ENCODE peak calls at places on chromosomes 11 and 22, in seven cellular contexts. C is lower leg skin, F is transverse colon, R is B cell, N is MM.1S, I is neural crest cell, A is A549. O is an unnamed sample.

GRCh38 chr11:113553235-113553634 is 78.0 kb upstream of the DRD2 start:
- DNase-seq in C (no peak), F (no peak), R (no peak), N (no peak), I (no peak), A (no peak), O (no peak)

GRCh38 chr11:1570896-1571759 is 943 bp downstream of the DUSP8 start:
- DNase-seq in C (no peak), F (no peak), R (peak), N (no peak), I (no peak), A (no peak), O (peak)

GRCh38 chr22:50260801-50261614 is 475 bp downstream of the MAPK12 start:
- DNase-seq in C (no peak), F (no peak), R (peak), N (peak), I (no peak), A (no peak), O (no peak)

GRCh38 chr11:126485986-126486635 is 130.6 kb downstream of the ST3GAL4 start:
- DNase-seq in C (no peak), F (no peak), R (no peak), N (no peak), I (no peak), A (no peak), O (no peak)

GRCh38 chr11:103566116-103566515 is 456.9 kb downstream of the DYNC2H1 start:
- DNase-seq in C (no peak), F (no peak), R (no peak), N (no peak), I (no peak), A (no peak), O (no peak)

GRCh38 chr11:130672911-130673310 is 224.5 kb downstream of the ADAMTS15 start:
- DNase-seq in C (no peak), F (no peak), R (no peak), N (no peak), I (no peak), A (no peak), O (no peak)

GRCh38 chr11:113104390-113105251 is 143.4 kb downstream of the NCAM1 start:
- DNase-seq in C (no peak), F (no peak), R (no peak), N (no peak), I (no peak), A (no peak), O (no peak)

GRCh38 chr11:119352857-119353260 is 6.4 kb upstream of the MFRP start:
- DNase-seq in C (no peak), F (no peak), R (no peak), N (no peak), I (no peak), A (no peak), O (no peak)

GRCh38 chr11:23959466-23959865 is 537.4 kb upstream of the LUZP2 start:
- DNase-seq in C (no peak), F (no peak), R (no peak), N (no peak), I (no peak), A (no peak), O (no peak)

GRCh38 chr11:2802389-2803185 is 83.0 kb downstream of the CDKN1C start:
- DNase-seq in C (peak), F (peak), R (no peak), N (no peak), I (no peak), A (no peak), O (peak)

GRCh38 chr11:74453373-74453975 is 13.9 kb downstream of the KCNE3 start:
- DNase-seq in C (peak), F (peak), R (peak), N (peak), I (peak), A (peak), O (peak)

GRCh38 chr11:44788536-44789227 is 61.9 kb downstream of the TSPAN18 start:
- DNase-seq in C (no peak), F (no peak), R (no peak), N (no peak), I (no peak), A (no peak), O (no peak)

GRCh38 chr22:20084547-20085413 is 4.7 kb downstream of the DGCR8 start:
- DNase-seq in C (no peak), F (no peak), R (no peak), N (no peak), I (peak), A (peak), O (no peak)

GRCh38 chr11:130201026-130201425 is 41.4 kb downstream of the ST14 start:
- DNase-seq in C (no peak), F (no peak), R (no peak), N (no peak), I (no peak), A (no peak), O (no peak)

GRCh38 chr11:70376621-70377020 is 21.7 kb upstream of the CTTN start:
- DNase-seq in C (peak), F (no peak), R (no peak), N (no peak), I (no peak), A (no peak), O (no peak)

GRCh38 chr22:37244114-37244921 is at the start of gene RAC2:
- DNase-seq in C (peak), F (peak), R (peak), N (peak), I (no peak), A (no peak), O (peak)

GRCh38 chr11:93034031-93034430 is 64.6 kb downstream of the MTNR1B start:
- DNase-seq in C (no peak), F (no peak), R (no peak), N (no peak), I (no peak), A (no peak), O (no peak)

GRCh38 chr22:25623310-25623734 is 58.8 kb downstream of the GRK3 start:
- DNase-seq in C (no peak), F (no peak), R (no peak), N (no peak), I (no peak), A (no peak), O (no peak)

GRCh38 chr11:105151936-105152554 is 12.5 kb upstream of the CARD18 start:
- DNase-seq in C (no peak), F (no peak), R (no peak), N (no peak), I (no peak), A (no peak), O (no peak)

GRCh38 chr11:1574256-1575242 is 2.5 kb upstream of the DUSP8 start:
- DNase-seq in C (no peak), F (peak), R (peak), N (peak), I (peak), A (peak), O (peak)

GRCh38 chr11:6234314-6235031 is at the start of gene FHIP1B:
- DNase-seq in C (peak), F (peak), R (peak), N (peak), I (peak), A (peak), O (peak)

GRCh38 chr11:58125469-58125868 is at the start of gene OR9I1:
- DNase-seq in C (no peak), F (no peak), R (no peak), N (no peak), I (no peak), A (no peak), O (no peak)

GRCh38 chr11:73520358-73521061 is 77.4 kb downstream of the FAM168A start:
- DNase-seq in C (no peak), F (no peak), R (no peak), N (no peak), I (no peak), A (no peak), O (no peak)

GRCh38 chr22:25219211-25219689 is at the start of gene CRYBB2:
- DNase-seq in C (no peak), F (no peak), R (no peak), N (no peak), I (no peak), A (no peak), O (no peak)

GRCh38 chr11:102192349-102193066 is 82.3 kb downstream of the YAP1 start:
- DNase-seq in C (no peak), F (no peak), R (no peak), N (no peak), I (no peak), A (no peak), O (no peak)

GRCh38 chr22:32700186-32700882 is 101.2 kb upstream of the TIMP3 start:
- DNase-seq in C (no peak), F (no peak), R (no peak), N (no peak), I (no peak), A (no peak), O (no peak)

GRCh38 chr22:20206709-20207215 is 55.9 kb upstream of the CCDC188 start:
- DNase-seq in C (no peak), F (peak), R (no peak), N (no peak), I (no peak), A (no peak), O (no peak)

GRCh38 chr11:96313163-96313562 is 29.8 kb downstream of the MAML2 start:
- DNase-seq in C (no peak), F (no peak), R (no peak), N (no peak), I (no peak), A (no peak), O (no peak)

GRCh38 chr11:95585071-95585751 is 204.4 kb downstream of the FAM76B start:
- DNase-seq in C (no peak), F (no peak), R (no peak), N (no peak), I (no peak), A (no peak), O (no peak)

GRCh38 chr22:42007922-42008321 is 9.3 kb downstream of the WBP2NL start:
- DNase-seq in C (no peak), F (no peak), R (no peak), N (no peak), I (no peak), A (no peak), O (no peak)

GRCh38 chr11:106378513-106379179 is 301.2 kb downstream of the AASDHPPT start:
- DNase-seq in C (no peak), F (no peak), R (no peak), N (no peak), I (no peak), A (no peak), O (no peak)

GRCh38 chr11:9982127-9982795 is 311.8 kb downstream of the SBF2 start:
- DNase-seq in C (no peak), F (no peak), R (no peak), N (no peak), I (no peak), A (no peak), O (no peak)

GRCh38 chr11:95157824-95158223 is 68.2 kb downstream of the ENDOD1 start:
- DNase-seq in C (no peak), F (no peak), R (no peak), N (no peak), I (no peak), A (no peak), O (no peak)

GRCh38 chr11:945986-946385 is 20.3 kb downstream of the AP2A2 start:
- DNase-seq in C (no peak), F (no peak), R (no peak), N (no peak), I (peak), A (no peak), O (no peak)

GRCh38 chr22:43792905-43793304 is 19.2 kb downstream of the EFCAB6 start:
- DNase-seq in C (no peak), F (no peak), R (no peak), N (no peak), I (no peak), A (no peak), O (no peak)

GRCh38 chr11:117795726-117796455 is 1.1 kb downstream of the DSCAML1 start:
- DNase-seq in C (no peak), F (no peak), R (peak), N (no peak), I (no peak), A (no peak), O (no peak)

GRCh38 chr11:34558211-34558610 is 44.6 kb upstream of the ELF5 start:
- DNase-seq in C (peak), F (no peak), R (no peak), N (no peak), I (no peak), A (no peak), O (no peak)

GRCh38 chr11:33454264-33454663 is 197.1 kb downstream of the HIPK3 start:
- DNase-seq in C (no peak), F (no peak), R (no peak), N (no peak), I (no peak), A (no peak), O (no peak)

GRCh38 chr22:48302657-48303359 is 1524.9 kb downstream of the BRD1 start:
- DNase-seq in C (peak), F (no peak), R (no peak), N (no peak), I (no peak), A (no peak), O (no peak)

GRCh38 chr11:69654001-69654659 is 13.2 kb downstream of the CCND1 start:
- DNase-seq in C (peak), F (no peak), R (no peak), N (no peak), I (no peak), A (peak), O (no peak)

GRCh38 chr11:68020575-68020974 is 9.9 kb upstream of the NDUFS8 start:
- DNase-seq in C (no peak), F (no peak), R (no peak), N (no peak), I (no peak), A (peak), O (no peak)
- TF ChIP-seq CTCF in C (no peak), F (peak), R (no peak), N (peak), I (peak), A (peak), O (no peak)

GRCh38 chr11:120625565-120625964 is 114.0 kb downstream of the GRIK4 start:
- DNase-seq in C (no peak), F (no peak), R (no peak), N (no peak), I (no peak), A (no peak), O (no peak)

GRCh38 chr11:120626791-120627190 is 115.2 kb downstream of the GRIK4 start:
- DNase-seq in C (no peak), F (no peak), R (no peak), N (no peak), I (no peak), A (no peak), O (no peak)

GRCh38 chr11:120627535-120628163 is 116.1 kb downstream of the GRIK4 start:
- DNase-seq in C (no peak), F (no peak), R (no peak), N (no peak), I (no peak), A (no peak), O (no peak)

GRCh38 chr11:120618399-120618798 is 106.9 kb downstream of the GRIK4 start:
- DNase-seq in C (no peak), F (no peak), R (no peak), N (no peak), I (no peak), A (no peak), O (no peak)

DNA sequence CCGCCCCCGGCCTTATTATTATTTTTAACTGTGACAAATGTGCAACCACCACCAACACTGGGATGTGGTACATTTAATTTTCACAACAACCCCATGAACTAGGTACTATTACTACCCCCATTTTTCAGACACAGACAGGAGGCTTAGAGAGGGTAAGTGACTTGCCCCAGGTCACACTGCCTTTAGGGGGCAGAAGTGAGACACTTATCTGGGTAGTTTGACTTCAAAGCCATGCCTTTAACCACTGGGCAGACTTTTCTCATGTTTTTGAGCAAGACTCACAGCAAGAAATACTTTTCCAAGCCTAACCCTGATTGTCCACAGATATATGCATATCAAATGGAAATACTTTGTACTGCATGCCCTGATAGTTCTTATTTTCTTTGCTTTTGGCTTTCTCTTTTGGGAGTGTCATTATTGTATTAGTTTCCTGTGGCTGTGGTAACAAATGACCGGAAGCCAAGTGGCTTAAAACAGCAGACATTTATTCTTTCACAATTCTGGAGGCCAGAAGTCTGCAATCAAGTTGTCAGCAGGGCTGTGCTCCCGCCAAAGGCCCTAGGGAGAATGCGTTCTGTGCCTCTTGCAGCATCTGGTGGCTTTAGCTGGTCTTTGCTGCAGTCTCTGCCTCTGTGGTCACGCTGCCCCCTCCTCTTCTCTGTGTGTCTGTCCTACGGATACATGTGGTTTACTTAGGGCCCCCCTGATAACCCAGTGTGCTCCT is 110.8 kb downstream of the GRIK4 start:
- DNase-seq in C (no peak), F (no peak), R (no peak), N (peak), I (no peak), A (no peak), O (no peak)
- TF ChIP-seq CTCF in C (no peak), F (no peak), R (no peak), N (peak), I (peak), A (no peak), O (peak)

GRCh38 chr11:64381350-64381749 is 22.4 kb downstream of the RPS6KA4 start:
- DNase-seq in C (no peak), F (no peak), R (no peak), N (no peak), I (no peak), A (no peak), O (no peak)
- TF ChIP-seq CTCF in C (no peak), F (no peak), R (no peak), N (no peak), I (no peak), A (no peak), O (no peak)

DNA sequence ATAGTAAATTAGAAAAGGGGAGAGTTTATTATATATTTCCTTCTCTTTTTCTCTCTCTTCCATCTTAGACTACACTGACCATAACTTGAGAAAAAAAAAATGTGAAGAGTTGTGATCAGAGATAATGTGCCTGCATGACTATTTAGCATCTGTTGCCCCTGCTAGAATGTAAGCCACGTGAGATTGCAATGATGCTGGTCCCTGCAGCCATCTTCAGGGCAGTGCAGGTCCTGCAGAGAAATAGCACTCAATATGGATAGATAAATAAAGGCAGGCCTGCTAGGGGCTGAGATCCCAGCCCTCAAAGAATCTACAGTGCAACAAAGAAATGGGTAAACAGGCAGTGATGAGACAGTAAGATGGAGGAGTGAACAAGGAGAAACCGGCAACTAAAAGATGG is 7.8 kb upstream of the DKK3 start:
- DNase-seq in C (peak), F (no peak), R (no peak), N (no peak), I (no peak), A (no peak), O (no peak)
- TF ChIP-seq CTCF in C (no peak), F (no peak), R (no peak), N (no peak), I (no peak), A (no peak), O (no peak)

GRCh38 chr11:19814421-19814820 is 101.8 kb downstream of the NAV2 start:
- DNase-seq in C (no peak), F (no peak), R (no peak), N (no peak), I (no peak), A (no peak), O (no peak)
- TF ChIP-seq CTCF in C (no peak), F (no peak), R (no peak), N (no peak), I (no peak), A (no peak), O (no peak)

O was measured in natural killer cell.